ENCODE peak calls at places on chromosomes 11 and 22, in ten cellular contexts. P, S, J, Q, V, I, R, C, F and B are unnamed samples.

GRCh38 chr22:18000441-18001039 is 23.8 kb downstream of the MICAL3 start:
- DNase-seq in P (peak), J (no peak), C (no peak), V (no peak), F (no peak), R (peak), S (no peak), I (no peak), Q (peak), B (no peak)

GRCh38 chr11:112343368-112344039 is 82.8 kb upstream of the PLET1 start:
- DNase-seq in S (no peak), P (peak), I (no peak), F (peak), V (no peak), J (peak), Q (no peak), R (no peak), C (no peak), B (no peak)

GRCh38 chr11:122180435-122180834 is 64.4 kb upstream of the BLID start:
- DNase-seq in C (peak), Q (no peak), R (no peak), V (peak), J (peak), F (peak), S (peak), P (no peak), I (no peak), B (no peak)

GRCh38 chr11:34613462-34614183 is 7.3 kb upstream of the EHF start:
- DNase-seq in F (no peak), R (no peak), V (no peak), J (no peak), S (no peak), P (no peak), C (no peak), I (no peak), Q (no peak), B (peak)

GRCh38 chr11:2818503-2818902 is 67.1 kb downstream of the CDKN1C start:
- DNase-seq in Q (no peak), C (no peak), F (no peak), S (no peak), R (no peak), J (no peak), I (no peak), V (no peak), P (no peak), B (no peak)

GRCh38 chr22:50010676-50011446 is 1.7 kb downstream of the IL17REL start:
- DNase-seq in F (no peak), C (no peak), J (no peak), Q (no peak), S (no peak), P (no peak), R (peak), V (no peak), I (no peak), B (peak)

GRCh38 chr11:7546324-7546791 is 32.6 kb downstream of the PPFIBP2 start:
- DNase-seq in F (no peak), J (peak), I (no peak), P (peak), R (no peak), V (no peak), S (no peak), Q (no peak), C (no peak), B (no peak)

GRCh38 chr22:23696326-23696851 is 5.6 kb downstream of the RGL4 start:
- DNase-seq in C (peak), S (no peak), Q (peak), J (no peak), R (peak), P (no peak), V (no peak), F (peak), I (no peak), B (peak)

GRCh38 chr22:24975813-24976341 is 23.4 kb downstream of the KIAA1671 start:
- DNase-seq in V (no peak), F (no peak), C (no peak), J (peak), R (no peak), S (no peak), Q (no peak), I (no peak), P (peak), B (no peak)

GRCh38 chr22:35440129-35440528 is 40.2 kb downstream of the MCM5 start:
- DNase-seq in Q (no peak), V (no peak), S (no peak), C (no peak), F (no peak), J (peak), I (no peak), R (no peak), P (no peak), B (no peak)

GRCh38 chr11:111452146-111452545 is 60.0 kb downstream of the BTG4 start:
- DNase-seq in Q (no peak), P (no peak), I (no peak), J (peak), C (peak), S (no peak), V (peak), R (no peak), F (no peak), B (no peak)

GRCh38 chr11:18016789-18017188 is 3.9 kb upstream of the SERGEF start:
- DNase-seq in Q (no peak), S (no peak), V (no peak), P (no peak), C (no peak), R (no peak), J (no peak), I (peak), F (no peak), B (no peak)

GRCh38 chr11:44766972-44767278 is 40.2 kb downstream of the TSPAN18 start:
- DNase-seq in Q (no peak), J (no peak), S (no peak), V (peak), P (peak), R (no peak), F (peak), C (peak), I (no peak), B (no peak)

GRCh38 chr11:44765676-44766075 is 38.9 kb downstream of the TSPAN18 start:
- DNase-seq in C (no peak), F (no peak), Q (no peak), S (no peak), P (no peak), R (no peak), I (no peak), J (no peak), V (no peak), B (no peak)

GRCh38 chr11:44767421-44767820 is 40.7 kb downstream of the TSPAN18 start:
- DNase-seq in P (no peak), J (no peak), I (no peak), V (peak), Q (no peak), S (no peak), C (peak), R (no peak), F (no peak), B (no peak)

GRCh38 chr11:44765026-44765595 is 38.3 kb downstream of the TSPAN18 start:
- DNase-seq in P (peak), J (no peak), F (no peak), V (no peak), C (no peak), I (no peak), S (no peak), R (no peak), Q (no peak), B (no peak)

GRCh38 chr11:44766112-44766971 is 39.6 kb downstream of the TSPAN18 start:
- DNase-seq in V (peak), I (peak), Q (no peak), J (peak), C (peak), S (no peak), P (peak), F (peak), R (no peak), B (no peak)
- TF ChIP-seq CTCF in V (peak), I (no peak), Q (no peak), J (no peak), C (no peak), S (no peak), P (no peak), F (no peak), R (no peak), B (no peak)

GRCh38 chr11:19347911-19348310 is 107.2 kb upstream of the E2F8 start:
- DNase-seq in I (no peak), R (no peak), Q (no peak), P (no peak), F (no peak), C (no peak), V (no peak), J (no peak), S (no peak), B (no peak)

GRCh38 chr11:19345519-19345847 is 104.7 kb upstream of the E2F8 start:
- DNase-seq in V (no peak), P (no peak), C (no peak), R (no peak), S (no peak), J (peak), I (peak), F (no peak), Q (no peak), B (no peak)

GRCh38 chr11:19344661-19345518 is 104.1 kb upstream of the E2F8 start:
- DNase-seq in P (no peak), V (no peak), I (peak), F (peak), C (no peak), S (no peak), R (peak), Q (no peak), J (peak), B (peak)

GRCh38 chr11:19349340-19350025 is 108.7 kb upstream of the E2F8 start:
- DNase-seq in P (no peak), I (no peak), S (no peak), V (no peak), J (peak), C (no peak), F (peak), R (no peak), Q (no peak), B (no peak)

GRCh38 chr11:19345848-19346681 is 105.3 kb upstream of the E2F8 start:
- DNase-seq in I (peak), R (no peak), F (peak), C (no peak), Q (peak), V (no peak), P (no peak), J (peak), S (no peak), B (peak)
- TF ChIP-seq CTCF in I (peak), R (no peak), F (no peak), C (no peak), Q (peak), V (no peak), P (no peak), J (no peak), S (no peak), B (peak)

GRCh38 chr11:131511794-131512193 is 141.4 kb downstream of the NTM start:
- DNase-seq in J (peak), S (no peak), F (no peak), I (peak), V (no peak), R (peak), C (no peak), Q (peak), P (no peak), B (peak)
- TF ChIP-seq CTCF in J (peak), S (peak), F (peak), I (peak), V (peak), R (peak), C (peak), Q (peak), P (no peak), B (peak)

DNA sequence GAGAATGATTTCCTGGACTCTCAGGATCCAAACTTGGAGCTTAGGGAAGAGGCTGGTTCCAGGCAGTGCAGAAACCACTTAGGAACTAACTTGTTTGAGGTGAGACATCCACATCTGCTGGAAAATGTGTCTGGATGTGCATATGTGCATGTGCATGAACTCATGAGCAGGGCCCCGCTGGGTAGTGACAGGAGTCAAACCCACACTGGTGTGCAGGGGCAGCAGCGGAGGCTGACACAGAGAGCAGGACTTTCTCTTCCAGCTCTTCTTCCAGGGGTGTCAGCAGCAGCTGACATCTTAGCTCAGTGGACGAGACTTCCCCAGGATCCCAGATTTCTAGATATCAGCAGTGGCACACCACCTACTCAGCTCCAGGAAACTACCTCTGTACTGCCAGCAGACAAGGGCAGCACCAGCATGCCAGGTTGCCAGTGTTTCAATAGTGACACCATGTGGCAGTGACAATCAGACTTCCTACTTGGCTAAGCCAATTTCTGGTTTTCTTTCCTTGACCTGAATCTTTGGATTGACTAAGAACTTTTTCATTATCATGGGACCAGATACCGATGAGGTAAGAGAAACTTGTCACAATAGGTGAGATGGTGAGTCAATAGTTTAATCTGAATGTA is 227.5 kb upstream of the ZC3H12C start:
- DNase-seq in V (no peak), R (no peak), S (no peak), P (no peak), Q (no peak), F (no peak), I (peak), J (no peak), C (no peak), B (no peak)
- TF ChIP-seq CTCF in V (no peak), R (no peak), S (no peak), P (no peak), Q (no peak), F (no peak), I (peak), J (no peak), C (no peak), B (no peak)

GRCh38 chr22:41820447-41820846 is 12.5 kb upstream of the SREBF2 start:
- DNase-seq in S (no peak), R (no peak), C (no peak), F (no peak), J (no peak), P (no peak), V (no peak), I (no peak), Q (no peak), B (no peak)

GRCh38 chr22:41822289-41823057 is 10.4 kb upstream of the SREBF2 start:
- DNase-seq in S (peak), I (no peak), F (peak), R (no peak), V (peak), C (peak), Q (peak), J (peak), P (no peak), B (peak)

GRCh38 chr22:41818596-41818995 is 14.3 kb upstream of the SREBF2 start:
- DNase-seq in V (no peak), Q (no peak), S (no peak), I (no peak), J (no peak), F (no peak), P (no peak), R (no peak), C (no peak), B (no peak)

GRCh38 chr22:41818011-41818410 is 14.9 kb upstream of the SREBF2 start:
- DNase-seq in S (no peak), C (no peak), J (no peak), R (no peak), Q (no peak), I (no peak), P (no peak), V (no peak), F (no peak), B (no peak)

DNA sequence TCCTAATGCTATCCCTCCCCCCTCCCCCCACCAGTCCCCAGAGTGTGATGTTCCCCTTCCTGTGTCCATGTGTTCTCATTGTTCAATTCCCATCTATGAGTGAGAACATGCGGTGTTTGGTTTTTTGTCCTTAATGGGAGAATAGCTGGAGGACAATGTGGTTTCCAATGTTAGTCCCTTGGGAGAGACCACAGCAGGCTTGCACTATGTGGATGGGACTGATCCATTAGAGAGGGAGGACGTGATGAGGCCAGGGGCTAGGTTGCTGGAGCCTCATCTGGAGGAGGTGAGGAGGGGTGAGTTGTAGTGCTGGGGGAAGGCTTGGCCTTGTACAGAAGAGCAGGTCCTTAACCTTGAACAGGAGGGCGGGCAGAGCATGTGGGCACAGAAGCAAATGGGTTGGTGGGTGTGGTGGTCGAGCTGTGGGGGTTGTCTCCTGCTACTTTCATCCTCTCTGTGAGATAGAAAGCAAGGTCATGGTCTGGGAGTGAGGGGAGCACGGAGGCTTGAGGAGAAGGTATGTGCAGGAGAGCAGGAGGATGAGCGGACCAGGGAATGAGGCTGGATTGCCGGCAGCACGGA is 11.4 kb upstream of the SREBF2 start:
- DNase-seq in I (no peak), P (no peak), Q (no peak), F (no peak), V (no peak), S (no peak), R (no peak), C (no peak), J (no peak), B (no peak)
- TF ChIP-seq CTCF in I (no peak), P (no peak), Q (no peak), F (no peak), V (no peak), S (no peak), R (no peak), C (no peak), J (no peak), B (no peak)

GRCh38 chr11:36432747-36433146 is 77.3 kb downstream of the TRAF6 start:
- DNase-seq in S (no peak), V (no peak), C (no peak), Q (no peak), F (no peak), I (no peak), R (no peak), P (no peak), J (no peak), B (no peak)

GRCh38 chr11:36427876-36428275 is 82.2 kb downstream of the TRAF6 start:
- DNase-seq in P (no peak), R (no peak), J (no peak), S (no peak), V (no peak), Q (no peak), F (no peak), C (no peak), I (no peak), B (no peak)

GRCh38 chr11:36432093-36432469 is 78.0 kb downstream of the TRAF6 start:
- DNase-seq in I (no peak), P (no peak), J (no peak), F (no peak), R (no peak), V (no peak), S (no peak), C (no peak), Q (no peak), B (no peak)

GRCh38 chr11:36433896-36434295 is 76.2 kb downstream of the TRAF6 start:
- DNase-seq in S (no peak), V (no peak), I (no peak), C (no peak), R (no peak), Q (no peak), P (no peak), J (no peak), F (no peak), B (no peak)

DNA sequence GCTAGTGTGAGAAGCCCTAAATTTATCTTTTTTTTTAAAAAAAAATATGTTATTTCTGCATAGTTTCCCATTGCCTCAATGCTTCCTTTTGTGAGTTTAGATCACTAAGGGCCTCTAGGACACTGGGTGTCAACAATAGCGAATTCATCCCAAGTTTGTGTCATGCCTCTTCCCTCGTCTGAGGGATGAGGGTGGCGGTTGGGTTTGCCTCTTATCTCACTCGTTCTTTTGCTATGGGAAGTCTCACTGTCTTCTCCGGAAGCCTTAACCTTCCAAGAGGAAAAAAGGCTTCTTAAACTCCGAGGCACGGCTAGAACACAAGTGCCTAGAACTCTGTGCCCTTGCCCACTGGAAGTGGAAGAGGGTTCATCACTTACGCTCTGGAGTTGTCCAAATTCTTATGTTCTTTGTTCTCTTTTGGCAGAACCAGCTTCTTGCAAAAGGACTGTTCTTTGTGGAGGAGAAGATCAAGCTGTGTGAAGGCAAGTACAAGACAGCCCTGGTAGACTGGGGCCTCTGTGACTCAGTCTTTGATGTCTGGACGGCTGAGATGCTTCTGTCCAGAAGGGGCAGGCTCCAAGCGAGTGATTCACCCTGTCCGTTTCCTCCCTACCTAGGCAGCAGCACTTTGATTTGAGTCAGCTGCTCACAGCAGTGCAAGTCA is 78.5 kb downstream of the TRAF6 start:
- DNase-seq in V (peak), J (peak), S (peak), P (no peak), R (peak), I (no peak), C (peak), F (peak), Q (no peak), B (no peak)
- TF ChIP-seq CTCF in V (peak), J (peak), S (peak), P (no peak), R (no peak), I (no peak), C (peak), F (peak), Q (no peak), B (no peak)

DNA sequence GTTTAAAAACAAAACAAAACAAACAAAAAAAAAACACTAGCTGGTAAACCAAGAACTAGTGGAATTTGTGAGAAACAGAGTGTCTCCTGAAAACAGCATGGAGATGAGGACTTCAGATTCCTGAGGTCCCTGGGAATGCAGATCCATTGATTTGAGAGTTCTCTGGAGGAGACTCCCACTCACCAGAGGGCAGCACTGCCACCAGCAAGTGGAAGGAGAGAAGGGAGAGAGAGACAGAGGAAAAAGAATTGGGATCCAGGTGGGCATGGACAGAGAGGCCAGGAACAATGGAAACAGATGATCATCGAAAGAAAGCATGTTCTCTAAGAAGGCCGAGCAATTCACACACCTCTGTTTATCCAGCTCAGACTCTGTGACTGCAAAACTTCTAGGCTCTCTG is 31.8 kb downstream of the ETS1 start:
- DNase-seq in F (no peak), S (no peak), I (peak), Q (no peak), C (no peak), R (no peak), J (peak), V (peak), P (no peak), B (no peak)
- TF ChIP-seq CTCF in F (peak), S (peak), I (peak), Q (peak), C (peak), R (peak), J (peak), V (peak), P (no peak), B (no peak)